ENCODE peak calls at places on chromosomes 7 and 10, in ten cellular contexts. One of them, this sample, is unnamed.
A peak's percentile ranks its signal among the peaks of the same experiment; 100 is the strongest.

GRCh38 chr10:132148261-132149251 is 38.2 kb upstream of the DPYSL4 start:
- DNase-seq in DND-41: no peak
- DNase-seq in GM23338: no peak
- DNase-seq in stimulated activated CD8-positive, alpha-beta memory T cell treated with anti-CD3 and anti-CD28 coated beads, Interleukin-12 subunit alpha, Interleukin-12 subunit beta, amount 100 ng/mL, for 4 hours: no peak
- DNase-seq in astrocyte of the hippocampus: no peak
- DNase-seq in NCI-H2081: no peak
- DNase-seq in body of pancreas: peak; percentile 8
- DNase-seq in cardiac muscle cell: no peak
- DNase-seq in activated CD8-positive, alpha-beta memory T cell treated with anti-CD3 and anti-CD28 coated beads, Interleukin-2, amount 50 U/mL, for 4 hours: no peak
- DNase-seq in NAMALWA: no peak
- DNase-seq in this sample: no peak

GRCh38 chr7:22718200-22718711 is 8.7 kb upstream of the IL6 start:
- DNase-seq in DND-41: no peak
- DNase-seq in GM23338: no peak
- DNase-seq in stimulated activated CD8-positive, alpha-beta memory T cell treated with anti-CD3 and anti-CD28 coated beads, Interleukin-12 subunit alpha, Interleukin-12 subunit beta, amount 100 ng/mL, for 4 hours: no peak
- DNase-seq in astrocyte of the hippocampus: peak; percentile 72
- DNase-seq in NCI-H2081: no peak
- DNase-seq in body of pancreas: no peak
- DNase-seq in cardiac muscle cell: no peak
- DNase-seq in activated CD8-positive, alpha-beta memory T cell treated with anti-CD3 and anti-CD28 coated beads, Interleukin-2, amount 50 U/mL, for 4 hours: no peak
- DNase-seq in NAMALWA: no peak
- DNase-seq in this sample: no peak

GRCh38 chr10:14087585-14087984 is 243.1 kb downstream of the FRMD4A start:
- DNase-seq in DND-41: no peak
- DNase-seq in GM23338: no peak
- DNase-seq in stimulated activated CD8-positive, alpha-beta memory T cell treated with anti-CD3 and anti-CD28 coated beads, Interleukin-12 subunit alpha, Interleukin-12 subunit beta, amount 100 ng/mL, for 4 hours: no peak
- DNase-seq in astrocyte of the hippocampus: no peak
- DNase-seq in NCI-H2081: no peak
- DNase-seq in body of pancreas: no peak
- DNase-seq in cardiac muscle cell: no peak
- DNase-seq in activated CD8-positive, alpha-beta memory T cell treated with anti-CD3 and anti-CD28 coated beads, Interleukin-2, amount 50 U/mL, for 4 hours: no peak
- DNase-seq in NAMALWA: no peak
- DNase-seq in this sample: no peak

GRCh38 chr7:121204537-121204936 is 124.3 kb upstream of the WNT16 start:
- DNase-seq in DND-41: no peak
- DNase-seq in GM23338: no peak
- DNase-seq in stimulated activated CD8-positive, alpha-beta memory T cell treated with anti-CD3 and anti-CD28 coated beads, Interleukin-12 subunit alpha, Interleukin-12 subunit beta, amount 100 ng/mL, for 4 hours: no peak
- DNase-seq in astrocyte of the hippocampus: peak; percentile 22
- DNase-seq in NCI-H2081: peak; percentile 84
- DNase-seq in body of pancreas: no peak
- DNase-seq in cardiac muscle cell: no peak
- DNase-seq in activated CD8-positive, alpha-beta memory T cell treated with anti-CD3 and anti-CD28 coated beads, Interleukin-2, amount 50 U/mL, for 4 hours: no peak
- DNase-seq in NAMALWA: no peak
- DNase-seq in this sample: no peak

GRCh38 chr7:22698762-22699161 is 28.2 kb upstream of the IL6 start:
- DNase-seq in DND-41: no peak
- DNase-seq in GM23338: no peak
- DNase-seq in stimulated activated CD8-positive, alpha-beta memory T cell treated with anti-CD3 and anti-CD28 coated beads, Interleukin-12 subunit alpha, Interleukin-12 subunit beta, amount 100 ng/mL, for 4 hours: no peak
- DNase-seq in astrocyte of the hippocampus: no peak
- DNase-seq in NCI-H2081: no peak
- DNase-seq in body of pancreas: no peak
- DNase-seq in cardiac muscle cell: no peak
- DNase-seq in activated CD8-positive, alpha-beta memory T cell treated with anti-CD3 and anti-CD28 coated beads, Interleukin-2, amount 50 U/mL, for 4 hours: no peak
- DNase-seq in NAMALWA: no peak
- DNase-seq in this sample: no peak

GRCh38 chr10:55311823-55312431 is 510.9 kb upstream of the PCDH15 start:
- DNase-seq in DND-41: no peak
- DNase-seq in GM23338: no peak
- DNase-seq in stimulated activated CD8-positive, alpha-beta memory T cell treated with anti-CD3 and anti-CD28 coated beads, Interleukin-12 subunit alpha, Interleukin-12 subunit beta, amount 100 ng/mL, for 4 hours: no peak
- DNase-seq in astrocyte of the hippocampus: peak; percentile 2
- DNase-seq in NCI-H2081: no peak
- DNase-seq in body of pancreas: no peak
- DNase-seq in cardiac muscle cell: no peak
- DNase-seq in activated CD8-positive, alpha-beta memory T cell treated with anti-CD3 and anti-CD28 coated beads, Interleukin-2, amount 50 U/mL, for 4 hours: no peak
- DNase-seq in NAMALWA: no peak
- DNase-seq in this sample: no peak

GRCh38 chr7:19060870-19061269 is 56.6 kb downstream of the TWIST1 start:
- DNase-seq in DND-41: no peak
- DNase-seq in GM23338: no peak
- DNase-seq in stimulated activated CD8-positive, alpha-beta memory T cell treated with anti-CD3 and anti-CD28 coated beads, Interleukin-12 subunit alpha, Interleukin-12 subunit beta, amount 100 ng/mL, for 4 hours: no peak
- DNase-seq in astrocyte of the hippocampus: no peak
- DNase-seq in NCI-H2081: no peak
- DNase-seq in body of pancreas: no peak
- DNase-seq in cardiac muscle cell: no peak
- DNase-seq in activated CD8-positive, alpha-beta memory T cell treated with anti-CD3 and anti-CD28 coated beads, Interleukin-2, amount 50 U/mL, for 4 hours: no peak
- DNase-seq in NAMALWA: no peak
- DNase-seq in this sample: no peak

GRCh38 chr7:5705318-5705717 is 76.1 kb downstream of the RNF216 start:
- DNase-seq in DND-41: no peak
- DNase-seq in GM23338: no peak
- DNase-seq in stimulated activated CD8-positive, alpha-beta memory T cell treated with anti-CD3 and anti-CD28 coated beads, Interleukin-12 subunit alpha, Interleukin-12 subunit beta, amount 100 ng/mL, for 4 hours: no peak
- DNase-seq in astrocyte of the hippocampus: no peak
- DNase-seq in NCI-H2081: no peak
- DNase-seq in body of pancreas: no peak
- DNase-seq in cardiac muscle cell: no peak
- DNase-seq in activated CD8-positive, alpha-beta memory T cell treated with anti-CD3 and anti-CD28 coated beads, Interleukin-2, amount 50 U/mL, for 4 hours: no peak
- DNase-seq in NAMALWA: no peak
- DNase-seq in this sample: no peak

GRCh38 chr10:84258034-84258695 is 13.3 kb downstream of the RGR start:
- DNase-seq in DND-41: no peak
- DNase-seq in GM23338: no peak
- DNase-seq in stimulated activated CD8-positive, alpha-beta memory T cell treated with anti-CD3 and anti-CD28 coated beads, Interleukin-12 subunit alpha, Interleukin-12 subunit beta, amount 100 ng/mL, for 4 hours: no peak
- DNase-seq in astrocyte of the hippocampus: no peak
- DNase-seq in NCI-H2081: no peak
- DNase-seq in body of pancreas: no peak
- DNase-seq in cardiac muscle cell: no peak
- DNase-seq in activated CD8-positive, alpha-beta memory T cell treated with anti-CD3 and anti-CD28 coated beads, Interleukin-2, amount 50 U/mL, for 4 hours: no peak
- DNase-seq in NAMALWA: no peak
- DNase-seq in this sample: no peak

GRCh38 chr7:25789701-25790240 is 362.2 kb upstream of the NFE2L3 start:
- DNase-seq in DND-41: no peak
- DNase-seq in GM23338: no peak
- DNase-seq in stimulated activated CD8-positive, alpha-beta memory T cell treated with anti-CD3 and anti-CD28 coated beads, Interleukin-12 subunit alpha, Interleukin-12 subunit beta, amount 100 ng/mL, for 4 hours: no peak
- DNase-seq in astrocyte of the hippocampus: peak; percentile 50
- DNase-seq in NCI-H2081: no peak
- DNase-seq in body of pancreas: no peak
- DNase-seq in cardiac muscle cell: no peak
- DNase-seq in activated CD8-positive, alpha-beta memory T cell treated with anti-CD3 and anti-CD28 coated beads, Interleukin-2, amount 50 U/mL, for 4 hours: no peak
- DNase-seq in NAMALWA: no peak
- DNase-seq in this sample: no peak

GRCh38 chr10:49578392-49578791 is 31.7 kb upstream of the SLC18A3 start:
- DNase-seq in DND-41: no peak
- DNase-seq in GM23338: no peak
- DNase-seq in stimulated activated CD8-positive, alpha-beta memory T cell treated with anti-CD3 and anti-CD28 coated beads, Interleukin-12 subunit alpha, Interleukin-12 subunit beta, amount 100 ng/mL, for 4 hours: no peak
- DNase-seq in astrocyte of the hippocampus: no peak
- DNase-seq in NCI-H2081: no peak
- DNase-seq in body of pancreas: no peak
- DNase-seq in cardiac muscle cell: no peak
- DNase-seq in activated CD8-positive, alpha-beta memory T cell treated with anti-CD3 and anti-CD28 coated beads, Interleukin-2, amount 50 U/mL, for 4 hours: no peak
- DNase-seq in NAMALWA: no peak
- DNase-seq in this sample: no peak

This sample was measured in small intestine.